ENCODE peak calls at places on chromosomes 5 and 9, in six cellular contexts. B is right lobe of liver, H is dorsolateral prefrontal cortex, Z is endothelial cell of umbilical vein, T is tibial artery, K is fibroblast of lung. A is an unnamed sample.

GRCh38 chr5:14587143-14587542 is 5.6 kb downstream of the OTULINL start:
- DNase-seq in Z (no peak), T (peak), K (no peak), B (no peak), H (no peak), A (no peak)

GRCh38 chr5:67805666-67806348 is 409.7 kb upstream of the PIK3R1 start:
- DNase-seq in T (no peak), B (no peak), Z (no peak), K (no peak), H (no peak), A (no peak)

GRCh38 chr9:20563917-20564316 is 58.4 kb downstream of the MLLT3 start:
- DNase-seq in T (no peak), B (no peak), K (no peak), H (no peak), Z (no peak), A (no peak)

GRCh38 chr9:123807241-123807640 is 122.7 kb downstream of the DENND1A start:
- DNase-seq in T (no peak), H (no peak), B (no peak), K (no peak), Z (no peak), A (no peak)

GRCh38 chr5:61176631-61177030 is 14.4 kb upstream of the SMIM15 start:
- DNase-seq in Z (no peak), B (no peak), K (no peak), T (no peak), H (no peak), A (no peak)

GRCh38 chr9:133103183-133103986 is 17.7 kb downstream of the RALGDS start:
- DNase-seq in T (peak), H (peak), Z (peak), B (peak), K (peak), A (no peak)

GRCh38 chr5:144205141-144205551 is 34.5 kb downstream of the KCTD16 start:
- DNase-seq in T (peak), H (no peak), Z (peak), K (peak), B (no peak), A (no peak)

GRCh38 chr9:37412431-37413151 is 9.9 kb upstream of the GRHPR start:
- DNase-seq in K (no peak), B (no peak), H (no peak), Z (no peak), T (no peak), A (no peak)

GRCh38 chr5:66249920-66250319 is 105.8 kb downstream of the SREK1 start:
- DNase-seq in H (no peak), T (no peak), B (no peak), K (no peak), Z (no peak), A (no peak)

GRCh38 chr9:93597871-93598646 is 21.7 kb downstream of the PHF2 start:
- DNase-seq in T (peak), H (no peak), K (no peak), Z (no peak), B (no peak), A (no peak)

GRCh38 chr5:57368010-57368409 is 114.6 kb downstream of the ACTBL2 start:
- DNase-seq in H (no peak), K (no peak), Z (no peak), T (no peak), B (no peak), A (no peak)

GRCh38 chr9:35051069-35051967 is 21.1 kb downstream of the VCP start:
- DNase-seq in K (peak), Z (peak), T (no peak), H (no peak), B (no peak), A (no peak)

DNA sequence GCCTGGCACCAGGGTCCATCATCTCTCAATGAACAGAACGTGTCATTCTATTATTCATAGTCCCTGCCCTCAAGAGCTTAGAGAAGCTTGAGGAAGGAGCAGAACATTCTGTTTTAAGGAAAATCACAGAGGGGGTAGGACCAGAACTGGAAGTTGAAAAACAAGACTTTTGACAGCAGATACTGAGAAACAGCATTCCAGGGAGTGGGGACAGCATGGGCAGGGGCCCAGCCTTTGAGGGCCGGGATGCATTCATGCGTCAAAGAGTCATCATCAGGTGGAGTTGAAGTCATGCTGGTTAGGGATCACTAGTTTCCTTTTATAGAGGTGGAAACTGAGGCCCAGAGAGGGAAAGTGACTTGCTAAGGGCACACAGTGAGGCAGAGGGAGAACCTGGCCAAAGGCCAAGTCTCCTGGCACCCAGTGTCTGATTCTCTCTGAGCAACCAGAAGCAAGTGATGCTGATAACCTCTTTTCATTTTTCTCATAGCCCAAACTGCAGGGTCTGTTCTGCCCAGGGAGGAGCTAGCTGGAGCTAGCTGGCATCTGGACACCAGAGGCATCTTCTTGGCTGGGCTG is 41.5 kb upstream of the STXBP1 start:
- DNase-seq in T (no peak), B (no peak), Z (no peak), K (no peak), H (no peak), A (no peak)
- H3K27ac ChIP-seq in T (peak), B (no peak), Z (no peak), K (peak), H (no peak), A (peak)

GRCh38 chr5:159230657-159231056 is 21.3 kb upstream of the RNF145 start:
- DNase-seq in T (no peak), K (no peak), Z (no peak), H (no peak), B (no peak), A (no peak)
- H3K27ac ChIP-seq in T (no peak), K (no peak), Z (no peak), H (no peak), B (no peak), A (peak)

GRCh38 chr5:102627311-102627710 is 127.8 kb upstream of the PAM start:
- DNase-seq in Z (peak), T (no peak), H (no peak), K (no peak), B (no peak), A (no peak)

GRCh38 chr5:102628449-102629175 is 126.5 kb upstream of the PAM start:
- DNase-seq in K (peak), B (no peak), H (no peak), Z (no peak), T (no peak), A (peak)

GRCh38 chr5:102625940-102626339 is 127.1 kb upstream of the SLCO6A1 start:
- DNase-seq in H (no peak), B (no peak), K (no peak), T (no peak), Z (no peak), A (no peak)

GRCh38 chr5:102623295-102623694 is 124.5 kb upstream of the SLCO6A1 start:
- DNase-seq in K (no peak), T (no peak), Z (no peak), B (no peak), H (no peak), A (no peak)

DNA sequence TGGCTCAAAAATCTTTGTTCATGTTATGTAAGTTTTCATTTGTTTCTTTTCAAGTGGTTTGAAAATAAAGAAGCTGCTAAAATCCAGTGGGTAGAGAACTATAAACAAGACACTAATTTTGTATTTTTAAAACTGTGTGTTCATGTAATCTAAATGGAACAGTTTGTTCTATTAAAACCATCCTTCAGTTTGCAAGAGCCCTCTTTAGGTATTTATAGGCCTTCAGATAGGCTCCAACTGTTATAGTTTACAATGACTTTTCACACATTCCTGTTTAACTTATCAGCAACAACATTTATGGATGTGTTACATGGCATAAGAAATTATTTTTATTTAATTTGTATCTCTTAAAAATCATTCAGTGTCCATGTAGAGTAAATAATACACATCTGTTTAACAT is 126.6 kb upstream of the SLCO6A1 start:
- DNase-seq in B (no peak), T (no peak), H (no peak), Z (no peak), K (no peak), A (no peak)
- H3K27ac ChIP-seq in B (no peak), T (peak), H (no peak), Z (no peak), K (no peak), A (no peak)

GRCh38 chr5:29148581-29148980 is 2044.9 kb upstream of the CDH6 start:
- DNase-seq in T (no peak), Z (no peak), K (no peak), H (no peak), B (no peak), A (no peak)

GRCh38 chr5:29148073-29148472 is 2045.4 kb upstream of the CDH6 start:
- DNase-seq in B (no peak), Z (no peak), H (no peak), T (no peak), K (no peak), A (no peak)

GRCh38 chr5:29143266-29143665 is 2050.2 kb upstream of the CDH6 start:
- DNase-seq in T (no peak), H (no peak), K (no peak), Z (no peak), B (no peak), A (no peak)
- H3K27ac ChIP-seq in T (no peak), H (no peak), K (no peak), Z (no peak), B (no peak), A (no peak)

DNA sequence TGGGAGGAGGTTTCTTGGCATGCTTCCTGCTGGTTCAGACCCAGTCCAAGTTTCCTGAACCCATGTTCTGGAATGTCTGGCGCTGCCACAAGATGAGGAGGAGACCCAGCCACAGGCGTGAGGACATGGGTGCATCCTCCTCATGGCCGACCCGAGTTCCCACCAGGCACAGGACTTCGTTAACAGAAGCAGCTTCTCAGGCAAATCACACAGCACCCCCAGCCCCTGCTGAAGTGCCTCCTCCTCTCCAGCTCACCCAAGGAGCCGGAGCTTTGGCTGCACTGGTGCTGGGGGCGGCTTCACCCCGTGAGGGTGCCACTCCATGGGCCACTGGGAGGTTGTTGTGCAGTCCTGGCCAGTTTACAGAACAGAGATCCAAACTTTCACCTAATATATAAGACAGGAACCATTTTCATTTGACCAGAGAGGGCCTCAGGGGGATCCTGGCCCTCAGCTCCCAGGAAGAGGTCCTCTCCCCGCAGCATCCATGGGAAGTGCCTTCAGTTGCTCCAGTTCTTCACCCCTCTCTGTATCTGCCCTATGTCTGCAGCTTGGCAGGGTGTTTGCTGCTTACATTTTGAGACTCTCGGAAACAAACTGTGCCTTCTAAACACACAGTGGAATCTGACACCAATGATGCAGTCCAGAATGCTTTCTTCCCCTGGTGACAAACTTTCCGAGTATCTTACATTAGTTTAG is 10.2 kb upstream of the NKD2 start:
- DNase-seq in B (peak), T (peak), K (no peak), Z (no peak), H (no peak), A (no peak)
- H3K27ac ChIP-seq in B (no peak), T (no peak), K (no peak), Z (no peak), H (no peak), A (no peak)

GRCh38 chr5:172104801-172105701 is 83.0 kb downstream of the STK10 start:
- DNase-seq in B (no peak), H (no peak), K (no peak), T (no peak), Z (no peak), A (no peak)

GRCh38 chr5:172106511-172107356 is 81.3 kb downstream of the STK10 start:
- DNase-seq in K (peak), B (no peak), Z (peak), H (peak), T (no peak), A (no peak)

GRCh38 chr5:172104021-172104420 is 84.0 kb downstream of the STK10 start:
- DNase-seq in B (peak), K (no peak), Z (no peak), H (no peak), T (no peak), A (no peak)

GRCh38 chr5:172107606-172108005 is 80.4 kb downstream of the STK10 start:
- DNase-seq in T (no peak), B (no peak), K (peak), Z (no peak), H (no peak), A (no peak)

DNA sequence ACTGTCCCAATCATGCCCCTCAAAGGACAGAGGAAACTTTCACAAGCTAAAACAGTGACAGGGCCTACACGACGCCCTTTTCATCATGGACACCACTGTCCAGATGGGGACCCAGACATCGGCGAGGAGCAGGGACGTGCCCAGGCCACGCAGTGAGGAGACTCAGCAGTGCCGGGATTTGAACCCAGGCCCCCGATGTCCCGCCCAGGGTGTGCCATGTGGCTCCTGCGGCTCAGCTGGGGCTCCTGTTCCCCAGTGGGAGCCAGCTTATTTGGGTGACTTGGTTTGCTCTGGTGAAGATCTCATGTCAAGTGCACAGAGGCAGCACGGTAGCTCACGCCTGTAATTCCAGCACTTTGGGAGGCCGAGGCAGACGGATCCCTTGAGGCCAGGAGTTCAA is 82.2 kb downstream of the STK10 start:
- DNase-seq in T (no peak), Z (no peak), K (no peak), B (no peak), H (no peak), A (no peak)
- H3K27ac ChIP-seq in T (no peak), Z (no peak), K (no peak), B (no peak), H (no peak), A (no peak)

GRCh38 chr5:180669661-180670060 is 20.3 kb upstream of the FLT4 start:
- DNase-seq in K (no peak), T (no peak), Z (no peak), H (no peak), B (no peak), A (no peak)
- H3K27ac ChIP-seq in K (no peak), T (no peak), Z (no peak), H (no peak), B (no peak), A (no peak)

GRCh38 chr9:114155967-114156294 is 594 bp downstream of the COL27A1 start:
- DNase-seq in K (no peak), B (peak), H (no peak), Z (no peak), T (no peak), A (no peak)
- H3K27ac ChIP-seq in K (no peak), B (peak), H (peak), Z (no peak), T (peak), A (peak)

GRCh38 chr5:135193213-135194125 is 159.4 kb upstream of the PITX1 start:
- DNase-seq in B (no peak), T (no peak), H (no peak), Z (peak), K (peak), A (no peak)

GRCh38 chr5:135194126-135194488 is 160.1 kb upstream of the PITX1 start:
- DNase-seq in K (no peak), B (no peak), T (no peak), H (no peak), Z (no peak), A (no peak)

GRCh38 chr5:135195267-135195603 is 161.2 kb upstream of the PITX1 start:
- DNase-seq in B (no peak), T (no peak), Z (no peak), K (peak), H (no peak), A (no peak)

GRCh38 chr5:135196483-135196882 is 162.5 kb upstream of the PITX1 start:
- DNase-seq in Z (no peak), T (no peak), B (no peak), K (no peak), H (no peak), A (no peak)

DNA sequence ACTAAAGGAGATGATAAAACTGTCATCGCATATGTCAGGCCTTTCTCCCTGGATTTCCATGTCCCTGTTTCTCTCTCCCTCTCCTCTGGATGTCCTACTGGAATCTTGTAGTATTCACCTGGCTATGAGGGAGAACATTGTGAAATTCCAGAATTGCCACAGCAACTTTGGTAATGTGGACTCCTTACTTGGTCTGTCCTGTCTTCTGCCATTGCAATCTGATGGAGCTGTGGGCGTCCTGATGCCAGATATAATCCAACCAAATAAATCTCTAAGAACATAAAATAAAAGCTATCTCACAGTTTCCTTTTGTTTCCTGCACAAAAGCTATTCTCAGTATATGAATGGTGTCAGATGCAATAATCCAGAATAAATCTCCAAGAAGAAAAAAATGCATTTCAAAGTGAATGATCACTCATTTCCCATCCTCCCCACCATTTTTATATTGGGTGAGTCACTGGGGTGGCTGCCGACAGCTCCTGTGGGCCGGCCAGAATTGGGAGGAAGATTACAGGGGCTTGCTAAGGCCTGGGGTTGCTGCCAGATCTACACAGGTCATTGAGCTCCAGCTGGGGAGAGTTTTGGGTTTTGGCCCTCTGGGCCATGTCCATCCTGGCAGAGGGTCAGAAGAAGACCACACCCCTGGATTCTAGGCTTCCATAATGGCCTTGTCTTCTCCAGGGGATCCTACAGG is 160.7 kb upstream of the PITX1 start:
- DNase-seq in T (no peak), K (peak), B (no peak), Z (no peak), H (no peak), A (no peak)
- H3K27ac ChIP-seq in T (no peak), K (no peak), B (no peak), Z (no peak), H (no peak), A (no peak)

A was measured in epithelial cell of prostate.